ENCODE peak calls at places on chromosomes 5 and 9, in seven cellular contexts. A, Q, H, R, K, U and E are unnamed samples.

GRCh38 chr5:133884525-133885311 is 83.7 kb downstream of the C5orf15 start:
- ATAC-seq in R (no peak), H (no peak), K (no peak), A (no peak), U (no peak), Q (no peak), E (no peak)

GRCh38 chr9:93329632-93330286 is 121.7 kb upstream of the FAM120A start:
- ATAC-seq in U (no peak), A (no peak), Q (no peak), R (no peak), K (no peak), H (no peak), E (no peak)

GRCh38 chr9:83988411-83988810 is 7.8 kb downstream of the RMI1 start:
- ATAC-seq in H (peak; percentile 52), R (no peak), Q (no peak), K (no peak), U (no peak), A (no peak), E (no peak)

GRCh38 chr5:156327306-156327705 is 342 bp downstream of the SGCD start:
- ATAC-seq in H (no peak), U (no peak), A (no peak), Q (peak; percentile 35), R (no peak), K (no peak), E (no peak)

GRCh38 chr9:20376780-20377179 is 245.5 kb downstream of the MLLT3 start:
- ATAC-seq in H (no peak), U (no peak), A (no peak), K (no peak), R (no peak), Q (no peak), E (no peak)

GRCh38 chr9:137454145-137454505 is 5.0 kb downstream of the NSMF start:
- ATAC-seq in K (peak; percentile 28), H (peak; percentile 65), U (peak; percentile 16), Q (peak; percentile 49), A (peak; percentile 30), R (peak; percentile 62), E (peak; percentile 33)

GRCh38 chr5:97209343-97209742 is 26.3 kb upstream of the RIOK2 start:
- ATAC-seq in H (no peak), Q (no peak), K (no peak), U (no peak), A (no peak), R (no peak), E (no peak)

GRCh38 chr5:167585184-167585583 is 706.3 kb upstream of the WWC1 start:
- ATAC-seq in K (no peak), U (no peak), A (no peak), Q (no peak), H (peak; percentile 76), R (no peak), E (no peak)

GRCh38 chr9:120500733-120501132 is 79.2 kb downstream of the CDK5RAP2 start:
- ATAC-seq in H (no peak), K (no peak), R (no peak), A (no peak), U (no peak), Q (no peak), E (no peak)

GRCh38 chr9:92206490-92206889 is 87.0 kb downstream of the IARS1 start:
- ATAC-seq in R (no peak), K (no peak), Q (no peak), A (no peak), U (peak; percentile 34), H (no peak), E (peak; percentile 31)

GRCh38 chr5:6744841-6745705 is 31.8 kb downstream of the TENT4A start:
- ATAC-seq in H (peak; percentile 19), R (peak; percentile 5), U (no peak), K (no peak), Q (peak; percentile 63), A (peak; percentile 59), E (no peak)

GRCh38 chr9:16265671-16266070 is 604.8 kb downstream of the BNC2 start:
- ATAC-seq in Q (no peak), A (no peak), K (no peak), U (no peak), H (no peak), R (no peak), E (no peak)

GRCh38 chr5:138492552-138493045 is 27.3 kb downstream of the EGR1 start:
- ATAC-seq in U (no peak), Q (no peak), R (no peak), A (no peak), K (no peak), H (no peak), E (no peak)

GRCh38 chr5:111655169-111655924 is 101.6 kb downstream of the NREP start:
- ATAC-seq in U (no peak), A (peak; percentile 97), K (no peak), R (no peak), H (peak; percentile 94), Q (peak; percentile 98), E (no peak)

GRCh38 chr9:121682201-121682600 is 30.8 kb downstream of the DAB2IP start:
- ATAC-seq in K (no peak), Q (no peak), U (no peak), A (no peak), R (no peak), H (no peak), E (no peak)

GRCh38 chr5:35319231-35320002 is 89.1 kb upstream of the PRLR start:
- ATAC-seq in Q (peak; percentile 58), U (peak; percentile 87), R (peak; percentile 91), K (no peak), A (no peak), H (no peak), E (peak; percentile 88)

GRCh38 chr9:106722051-106722753 is 140.8 kb upstream of the ZNF462 start:
- ATAC-seq in U (no peak), H (no peak), K (no peak), Q (no peak), R (peak; percentile 38), A (no peak), E (no peak)